ENCODE peak calls at places on chromosomes 11 and 22, in ten cellular contexts. P is lower leg skin; H is spleen; I is tibial artery; X is MCF 10A; M is thoracic aorta; V is MM.1S; C is HFFc6; N is CD4-positive, alpha-beta T cell; Q is endothelial cell. S is an unnamed sample.

GRCh38 chr11:86068138-86068861 is 584 bp downstream of the PICALM start:
- DNase-seq in P (peak; percentile 90), H (peak; percentile 89), I (peak; percentile 44), X (peak; percentile 49), M (peak; percentile 18), V (peak; percentile 38), C (no peak), N (peak; percentile 6), Q (peak; percentile 43), S (peak; percentile 75)

GRCh38 chr11:119885861-119886567 is 157.0 kb upstream of the NECTIN1 start:
- DNase-seq in P (no peak), H (peak; percentile 49), I (no peak), X (no peak), M (no peak), V (no peak), C (no peak), N (no peak), Q (no peak), S (no peak)

GRCh38 chr22:50082961-50083461 is 2.2 kb downstream of the MLC1 start:
- DNase-seq in P (no peak), H (peak; percentile 63), I (no peak), X (peak; percentile 38), M (no peak), V (peak; percentile 71), C (no peak), N (no peak), Q (no peak), S (no peak)

GRCh38 chr11:1548221-1549070 is 23.6 kb downstream of the DUSP8 start:
- DNase-seq in P (no peak), H (no peak), I (peak; percentile 78), X (peak; percentile 66), M (peak; percentile 40), V (no peak), C (peak; percentile 51), N (no peak), Q (no peak), S (peak; percentile 94)

GRCh38 chr11:131637469-131638175 is 267.2 kb downstream of the NTM start:
- DNase-seq in P (no peak), H (no peak), I (no peak), X (no peak), M (no peak), V (no peak), C (no peak), N (no peak), Q (no peak), S (no peak)

GRCh38 chr11:118180300-118180703 is 3.9 kb upstream of the SCN2B start:
- DNase-seq in P (no peak), H (no peak), I (peak; percentile 38), X (no peak), M (no peak), V (no peak), C (no peak), N (no peak), Q (peak; percentile 45), S (no peak)

GRCh38 chr11:371716-372590 is 2.7 kb downstream of the B4GALNT4 start:
- DNase-seq in P (no peak), H (no peak), I (no peak), X (no peak), M (no peak), V (no peak), C (no peak), N (no peak), Q (no peak), S (no peak)

GRCh38 chr22:19337137-19337536 is 45.6 kb upstream of the CLTCL1 start:
- DNase-seq in P (no peak), H (no peak), I (no peak), X (no peak), M (no peak), V (no peak), C (no peak), N (no peak), Q (no peak), S (no peak)

GRCh38 chr22:31287818-31288495 is 4.3 kb downstream of the PIK3IP1 start:
- DNase-seq in P (peak; percentile 62), H (no peak), I (no peak), X (no peak), M (no peak), V (no peak), C (no peak), N (no peak), Q (no peak), S (no peak)

GRCh38 chr11:94924074-94925031 is 49.0 kb downstream of the CWC15 start:
- DNase-seq in P (no peak), H (no peak), I (no peak), X (no peak), M (no peak), V (no peak), C (no peak), N (no peak), Q (no peak), S (no peak)

GRCh38 chr11:96155627-96156378 is 187.2 kb downstream of the MAML2 start:
- DNase-seq in P (peak; percentile 90), H (peak; percentile 75), I (peak; percentile 83), X (peak; percentile 93), M (peak; percentile 27), V (no peak), C (peak; percentile 98), N (no peak), Q (no peak), S (peak; percentile 85)

GRCh38 chr11:134120143-134120850 is 51.4 kb downstream of the JAM3 start:
- DNase-seq in P (no peak), H (no peak), I (peak; percentile 71), X (peak; percentile 76), M (no peak), V (no peak), C (peak; percentile 92), N (no peak), Q (no peak), S (peak; percentile 90)

GRCh38 chr11:48106166-48106565 is 110.4 kb upstream of the OR4B1 start:
- DNase-seq in P (no peak), H (no peak), I (no peak), X (no peak), M (no peak), V (peak; percentile 67), C (no peak), N (no peak), Q (no peak), S (no peak)

GRCh38 chr11:2223153-2223794 is 47.1 kb downstream of the ASCL2 start:
- DNase-seq in P (no peak), H (no peak), I (no peak), X (no peak), M (no peak), V (no peak), C (no peak), N (no peak), Q (no peak), S (no peak)

GRCh38 chr11:19918302-19919049 is 205.8 kb downstream of the NAV2 start:
- DNase-seq in P (no peak), H (no peak), I (no peak), X (peak; percentile 65), M (no peak), V (no peak), C (no peak), N (no peak), Q (no peak), S (no peak)

GRCh38 chr11:117146521-117146920 is 2.4 kb downstream of the PAFAH1B2 start:
- DNase-seq in P (no peak), H (no peak), I (no peak), X (peak; percentile 64), M (no peak), V (no peak), C (no peak), N (no peak), Q (no peak), S (no peak)

GRCh38 chr22:32951081-32951806 is 106.9 kb downstream of the SYN3 start:
- DNase-seq in P (no peak), H (no peak), I (no peak), X (no peak), M (no peak), V (no peak), C (no peak), N (no peak), Q (peak; percentile 38), S (no peak)
- TF ChIP-seq CTCF in P (no peak), H (no peak), I (no peak), X (peak; percentile 6), M (no peak), V (no peak), C (peak; percentile 30), N (no peak), Q (peak; percentile 49), S (no peak)

DNA sequence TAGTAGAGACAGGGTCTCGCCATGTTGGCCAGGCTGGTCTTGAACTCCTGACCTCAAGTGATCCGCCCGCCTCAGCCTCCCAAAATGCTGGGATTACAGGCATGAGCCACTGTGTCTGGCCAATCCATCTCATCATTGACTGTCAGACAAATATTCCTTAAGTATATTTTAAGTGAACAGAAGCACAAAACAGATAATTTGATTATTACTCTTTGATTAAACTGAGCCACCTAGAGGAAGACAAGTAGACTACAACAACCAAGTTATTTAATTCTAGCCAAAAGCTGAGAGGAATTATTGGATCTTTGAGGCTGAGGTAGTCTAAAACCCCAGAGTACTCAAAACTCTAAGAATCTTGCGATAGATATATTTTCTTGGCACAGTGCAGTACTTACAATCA is 1.2 kb downstream of the ACRV1 start:
- DNase-seq in P (no peak), H (no peak), I (no peak), X (no peak), M (no peak), V (no peak), C (no peak), N (no peak), Q (no peak), S (no peak)
- TF ChIP-seq CTCF in P (no peak), H (no peak), I (no peak), X (no peak), M (no peak), V (peak; percentile 21), C (peak; percentile 68), N (no peak), Q (peak; percentile 62), S (no peak)

DNA sequence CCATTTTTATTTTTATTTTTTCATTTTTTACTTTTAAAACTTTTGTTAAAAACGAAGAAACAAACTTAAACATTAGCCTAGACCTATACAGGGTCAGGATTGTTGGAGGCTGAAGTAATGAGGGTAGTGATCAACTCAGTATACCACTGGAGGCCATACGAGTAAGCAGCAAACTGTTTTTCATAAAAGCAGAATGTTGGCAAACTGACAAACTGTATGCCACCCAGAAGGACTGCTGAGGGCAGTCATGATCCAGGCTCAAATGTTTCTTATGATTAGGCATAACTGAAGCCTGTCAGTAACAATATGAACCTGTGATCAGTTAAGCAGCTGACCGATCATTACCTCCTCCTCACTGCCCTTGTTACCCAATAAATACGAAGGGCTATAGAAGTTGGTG is 10.2 kb upstream of the SC5D start:
- DNase-seq in P (no peak), H (no peak), I (no peak), X (peak; percentile 16), M (no peak), V (no peak), C (no peak), N (no peak), Q (no peak), S (no peak)
- TF ChIP-seq CTCF in P (no peak), H (no peak), I (no peak), X (no peak), M (no peak), V (no peak), C (no peak), N (no peak), Q (no peak), S (no peak)

DNA sequence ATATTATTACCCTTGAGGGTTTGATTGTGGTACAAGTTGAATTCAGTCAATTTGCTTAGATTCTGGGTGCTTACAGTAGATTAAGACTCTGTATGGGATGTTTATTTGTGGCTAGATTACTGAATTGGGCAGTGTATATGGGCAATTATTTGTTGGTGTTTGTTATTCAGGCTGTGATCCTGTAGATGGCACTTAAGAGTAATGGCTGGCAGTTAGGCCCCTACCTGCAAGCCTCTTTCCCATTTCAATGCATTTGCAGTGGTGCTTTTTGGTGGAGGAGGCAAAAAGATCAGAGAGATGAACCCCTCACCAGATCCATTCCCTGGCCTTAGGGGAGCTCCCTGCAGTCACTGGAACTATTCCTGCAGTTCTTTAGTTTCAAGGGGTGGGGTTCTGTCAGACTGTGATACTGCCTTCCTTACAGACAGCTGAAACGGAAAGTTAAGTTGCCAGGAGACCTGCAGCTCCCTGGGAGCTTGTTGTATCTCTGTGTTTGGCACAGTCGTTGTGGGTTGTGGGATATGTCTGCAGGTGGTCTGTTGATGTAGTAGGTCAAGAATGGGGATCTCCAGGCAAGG is 199.5 kb downstream of the AASDHPPT start:
- DNase-seq in P (no peak), H (no peak), I (no peak), X (peak; percentile 29), M (no peak), V (no peak), C (no peak), N (no peak), Q (no peak), S (no peak)
- TF ChIP-seq CTCF in P (no peak), H (no peak), I (no peak), X (peak; percentile 40), M (no peak), V (peak; percentile 29), C (peak; percentile 38), N (no peak), Q (no peak), S (no peak)